ENCODE peak calls at places on chromosomes 12 and 14, in four cellular contexts. U, E, Z and B are unnamed samples.
A peak's percentile ranks its signal among the peaks of the same experiment; 100 is the strongest.

GRCh38 chr14:93150227-93151206 is 34.2 kb downstream of the MOAP1 start:
- DNase-seq in Z (no peak), U (peak; percentile 68), E (no peak), B (no peak)

GRCh38 chr14:20848316-20848954 is 42.8 kb upstream of the RNASE3 start:
- DNase-seq in Z (no peak), E (no peak), U (no peak), B (no peak)

GRCh38 chr14:29548948-29549370 is 378.7 kb downstream of the PRKD1 start:
- DNase-seq in Z (no peak), E (no peak), U (no peak), B (peak; percentile 11)

GRCh38 chr12:630656-631632 is 32.3 kb downstream of the NINJ2 start:
- DNase-seq in E (no peak), U (no peak), Z (no peak), B (no peak)

GRCh38 chr12:47188576-47189441 is 109.0 kb upstream of the AMIGO2 start:
- DNase-seq in U (peak; percentile 63), E (no peak), Z (no peak), B (no peak)

GRCh38 chr12:124665516-124665915 is 98.1 kb upstream of the NCOR2 start:
- DNase-seq in Z (no peak), U (no peak), E (no peak), B (no peak)

GRCh38 chr14:26597136-26598080 is at the start of gene NOVA1:
- DNase-seq in E (peak; percentile 26), U (peak; percentile 24), Z (peak; percentile 50), B (peak; percentile 12)

GRCh38 chr14:104348741-104349140 is 210.4 kb downstream of the KIF26A start:
- DNase-seq in U (no peak), Z (no peak), E (no peak), B (no peak)

GRCh38 chr12:45285717-45286116 is 69.8 kb downstream of the ANO6 start:
- DNase-seq in Z (no peak), E (no peak), U (no peak), B (no peak)

GRCh38 chr12:42128327-42128726 is 16.3 kb downstream of the GXYLT1 start:
- DNase-seq in Z (no peak), U (no peak), E (no peak), B (no peak)

GRCh38 chr14:76259029-76259735 is 107.5 kb downstream of the GPATCH2L start:
- DNase-seq in U (no peak), Z (no peak), E (no peak), B (no peak)

GRCh38 chr12:82708056-82708455 is 21.4 kb downstream of the TMTC2 start:
- DNase-seq in Z (no peak), E (no peak), U (no peak), B (no peak)

GRCh38 chr12:42129595-42130204 is 15.0 kb downstream of the GXYLT1 start:
- DNase-seq in E (no peak), U (peak; percentile 50), Z (no peak), B (peak; percentile 50)

GRCh38 chr12:40655451-40655850 is 36.8 kb upstream of the CNTN1 start:
- DNase-seq in Z (no peak), U (no peak), E (no peak), B (no peak)

GRCh38 chr14:94447986-94448808 is 4.4 kb downstream of the SERPINA11 start:
- DNase-seq in E (no peak), Z (no peak), U (peak; percentile 10), B (no peak)

GRCh38 chr12:106170285-106170684 is 31.5 kb upstream of the NUAK1 start:
- DNase-seq in Z (peak; percentile 54), U (no peak), E (no peak), B (no peak)

GRCh38 chr12:48105321-48105866 is 485 bp downstream of the SENP1 start:
- DNase-seq in Z (no peak), U (no peak), E (no peak), B (no peak)

GRCh38 chr12:133180669-133181068 is 626 bp upstream of the ZNF268 start:
- DNase-seq in U (no peak), Z (no peak), E (no peak), B (no peak)

GRCh38 chr12:133181238-133181959 is at the start of gene ZNF268:
- DNase-seq in Z (peak; percentile 94), E (peak; percentile 96), U (peak; percentile 96), B (peak; percentile 96)
- H3K9me3 ChIP-seq in Z (peaks cover 7% of the 10 kb centered on the region), E (no peaks in the 10 kb centered on the region), U (no peaks in the 10 kb centered on the region), B (peaks cover 28% of the 10 kb centered on the region)

GRCh38 chr12:24940157-24940556 is 8.7 kb downstream of the BCAT1 start:
- DNase-seq in Z (no peak), U (no peak), E (no peak), B (no peak)

GRCh38 chr12:24943947-24944597 is 4.8 kb downstream of the BCAT1 start:
- DNase-seq in Z (no peak), E (no peak), U (no peak), B (no peak)

GRCh38 chr12:24937553-24938244 is 11.2 kb downstream of the BCAT1 start:
- DNase-seq in E (no peak), U (no peak), Z (no peak), B (no peak)

GRCh38 chr12:24933694-24934407 is 15.1 kb downstream of the BCAT1 start:
- DNase-seq in U (no peak), Z (no peak), E (no peak), B (peak; percentile 34)

GRCh38 chr12:24938341-24938740 is 10.6 kb downstream of the BCAT1 start:
- DNase-seq in E (no peak), U (no peak), Z (no peak), B (no peak)
- H3K36me3 ChIP-seq in E (no peaks in the 10 kb centered on the region), U (no peaks in the 10 kb centered on the region), Z (no peaks in the 10 kb centered on the region), B (no peaks in the 10 kb centered on the region)

GRCh38 chr14:99549684-99550083 is 54.3 kb downstream of the CCDC85C start:
- DNase-seq in Z (no peak), E (no peak), U (no peak), B (no peak)

GRCh38 chr14:99550387-99550992 is 53.5 kb downstream of the CCDC85C start:
- DNase-seq in Z (no peak), E (no peak), U (no peak), B (no peak)

GRCh38 chr14:99551034-99551922 is 52.7 kb downstream of the CCDC85C start:
- DNase-seq in E (no peak), Z (no peak), U (no peak), B (no peak)

GRCh38 chr14:99548285-99548684 is 55.7 kb downstream of the CCDC85C start:
- DNase-seq in Z (no peak), U (no peak), E (no peak), B (no peak)

DNA sequence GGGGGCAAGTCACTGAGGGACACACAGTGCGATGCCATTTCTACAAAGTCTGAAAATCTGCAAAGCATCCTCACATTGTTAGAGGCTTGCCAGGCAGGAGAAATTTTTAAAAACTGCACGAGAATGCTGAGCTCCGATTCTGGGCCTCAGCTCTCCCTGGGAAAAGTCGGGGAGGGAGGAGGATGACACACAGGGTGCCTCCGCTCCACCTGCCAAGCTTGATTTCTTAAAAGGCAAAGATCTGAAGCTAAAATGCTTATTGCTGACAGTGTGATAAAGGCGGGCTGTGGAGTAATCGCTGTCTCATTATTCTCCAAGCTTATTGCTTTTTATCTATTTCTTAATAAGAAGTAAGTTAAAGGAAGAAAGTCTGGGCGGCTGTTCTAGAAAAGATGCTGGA is 55.1 kb downstream of the CCDC85C start:
- DNase-seq in E (no peak), Z (no peak), U (no peak), B (no peak)
- H3K4me3 ChIP-seq in E (no peak overlapping the region), Z (no peak overlapping the region), U (no peak overlapping the region), B (no peak overlapping the region)

DNA sequence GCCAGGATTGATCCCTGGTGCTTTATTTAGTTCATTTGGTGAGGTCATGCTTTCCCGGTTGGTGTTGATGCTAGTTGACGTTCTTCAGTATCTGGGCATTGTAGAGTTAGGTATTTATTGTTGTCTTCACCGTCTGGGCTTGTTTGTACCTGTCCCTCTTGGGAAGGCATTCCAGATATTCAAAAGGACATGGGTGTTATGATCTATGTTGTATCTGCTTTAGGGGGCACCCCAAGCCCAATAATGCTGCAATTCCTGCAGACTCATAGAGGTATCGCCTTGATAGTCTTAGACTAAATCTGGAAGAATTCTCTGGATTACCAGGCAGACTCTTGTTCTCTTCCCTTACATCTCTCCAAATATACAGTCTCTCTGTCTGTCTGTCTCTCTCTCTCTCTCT is 42.1 kb downstream of the AK7 start:
- DNase-seq in Z (no peak), U (peak; percentile 58), E (no peak), B (no peak)
- H3K9me3 ChIP-seq in Z (peaks cover 3% of the 10 kb centered on the region), U (no peaks in the 10 kb centered on the region), E (no peaks in the 10 kb centered on the region), B (no peaks in the 10 kb centered on the region)

GRCh38 chr12:118033902-118034301 is 17.4 kb downstream of the RFC5 start:
- DNase-seq in E (no peak), Z (no peak), U (no peak), B (no peak)
- H3K36me3 ChIP-seq in E (peaks cover 81% of the 10 kb centered on the region), Z (peaks cover 27% of the 10 kb centered on the region), U (no peaks in the 10 kb centered on the region), B (peaks cover 94% of the 10 kb centered on the region)

GRCh38 chr12:78442454-78442801 is 422.1 kb upstream of the SYT1 start:
- DNase-seq in E (no peak), Z (no peak), U (no peak), B (no peak)
- H3K4me3 ChIP-seq in E (no peak overlapping the region), Z (no peak overlapping the region), U (no peak overlapping the region), B (no peak overlapping the region)